ENCODE peak calls at places on chromosomes 6 and 20, in six cellular contexts. T, B, R, F, Y and M are unnamed samples.

GRCh38 chr20:63934271-63935068 is 21.7 kb downstream of the UCKL1 start:
- DNase-seq in F (no peak), Y (no peak), T (no peak), R (no peak), B (no peak), M (no peak)

GRCh38 chr6:21496275-21496674 is 97.3 kb upstream of the SOX4 start:
- DNase-seq in Y (no peak), B (no peak), T (no peak), R (peak), F (no peak), M (no peak)

GRCh38 chr20:49656304-49656703 is 57.4 kb downstream of the B4GALT5 start:
- DNase-seq in Y (no peak), R (peak), B (no peak), F (no peak), T (peak), M (peak)

GRCh38 chr20:20731000-20731944 is 18.8 kb upstream of the RALGAPA2 start:
- DNase-seq in Y (no peak), F (no peak), T (no peak), R (no peak), B (no peak), M (no peak)

GRCh38 chr6:89985744-89986493 is 91.7 kb downstream of the GJA10 start:
- DNase-seq in B (no peak), T (peak), F (peak), Y (no peak), R (peak), M (peak)

GRCh38 chr20:59831024-59831900 is 102.2 kb downstream of the SYCP2 start:
- DNase-seq in F (no peak), Y (no peak), B (peak), T (peak), R (no peak), M (no peak)

GRCh38 chr20:1002682-1003561 is 811 bp upstream of the RSPO4 start:
- DNase-seq in B (no peak), R (no peak), Y (no peak), T (no peak), F (no peak), M (peak)

GRCh38 chr6:44012078-44012493 is 115.2 kb downstream of the MRPL14 start:
- DNase-seq in F (peak), Y (peak), T (peak), B (no peak), R (peak), M (peak)

GRCh38 chr20:9397928-9398327 is 116.5 kb upstream of the LAMP5 start:
- DNase-seq in B (peak), Y (no peak), F (no peak), R (no peak), T (no peak), M (no peak)

GRCh38 chr6:138577151-138577915 is 78.0 kb upstream of the NHSL1 start:
- DNase-seq in Y (no peak), F (no peak), T (peak), R (no peak), B (no peak), M (no peak)

GRCh38 chr20:43936371-43936770 is 21.7 kb downstream of the TOX2 start:
- DNase-seq in Y (no peak), B (no peak), R (no peak), F (no peak), T (no peak), M (no peak)

GRCh38 chr6:135281227-135281626 is 100.1 kb downstream of the MYB start:
- DNase-seq in B (no peak), R (peak), Y (no peak), F (no peak), T (no peak), M (no peak)

GRCh38 chr20:35226126-35226774 is at the start of gene MMP24:
- DNase-seq in T (no peak), B (no peak), F (no peak), R (no peak), Y (no peak), M (no peak)

GRCh38 chr6:52415333-52415732 is 4.8 kb upstream of the EFHC1 start:
- DNase-seq in F (no peak), Y (no peak), B (no peak), T (no peak), R (no peak), M (no peak)

GRCh38 chr6:11368760-11369159 is 136.3 kb upstream of the NEDD9 start:
- DNase-seq in R (no peak), Y (no peak), F (no peak), B (no peak), T (peak), M (no peak)

GRCh38 chr6:53309059-53309896 is 39.5 kb downstream of the ELOVL5 start:
- DNase-seq in B (peak), R (peak), T (no peak), Y (no peak), F (no peak), M (peak)

GRCh38 chr20:56151834-56152233 is 96.7 kb upstream of the MC3R start:
- DNase-seq in R (no peak), B (peak), T (no peak), Y (no peak), F (no peak), M (no peak)

GRCh38 chr20:62598761-62599194 is 43.5 kb upstream of the SLCO4A1 start:
- DNase-seq in B (peak), T (no peak), F (no peak), Y (no peak), R (no peak), M (no peak)

GRCh38 chr6:16712250-16712930 is 48.9 kb downstream of the ATXN1 start:
- DNase-seq in R (peak), F (no peak), T (no peak), B (no peak), Y (no peak), M (no peak)

GRCh38 chr20:23752481-23753193 is 1.9 kb upstream of the CST1 start:
- DNase-seq in F (no peak), Y (no peak), R (no peak), T (no peak), B (no peak), M (no peak)

GRCh38 chr6:35146453-35146852 is 5.3 kb upstream of the TCP11 start:
- DNase-seq in R (peak), Y (peak), B (no peak), T (peak), F (no peak), M (peak)

GRCh38 chr20:8874437-8874836 is 194.4 kb upstream of the PLCB4 start:
- DNase-seq in Y (no peak), T (no peak), B (no peak), R (no peak), F (no peak), M (no peak)

GRCh38 chr20:49595811-49596545 is 28.0 kb upstream of the PTGIS start:
- DNase-seq in F (no peak), Y (no peak), R (peak), T (peak), B (no peak), M (peak)

GRCh38 chr6:127343753-127344659 is 597 bp upstream of the ECHDC1 start:
- DNase-seq in R (peak), Y (no peak), F (no peak), T (peak), B (no peak), M (peak)

GRCh38 chr20:48038703-48039102 is 253.4 kb upstream of the SULF2 start:
- DNase-seq in T (no peak), Y (no peak), R (no peak), B (no peak), F (no peak), M (no peak)

GRCh38 chr6:139533573-139534471 is 159.4 kb upstream of the CITED2 start:
- DNase-seq in Y (no peak), T (peak), F (no peak), R (peak), B (peak), M (peak)